ENCODE peak calls at places on chromosomes 13 and 19, in seven cellular contexts. D is cardiac muscle cell; F is activated naive CD4-positive, alpha-beta T cell; Y is posterior cingulate gyrus; Q is RWPE2; U is stimulated activated CD4-positive, alpha-beta T cell treated with anti-CD3 and anti-CD28 coated beads, Interleukin-1b, Interleukin-23, amount 100 ng/mL, for 24 hours; T is GF-D8. R is an unnamed sample.
A peak's percentile ranks its signal among the peaks of the same experiment; 100 is the strongest.

GRCh38 chr13:113493315-113493951 is 2.9 kb upstream of the DCUN1D2 start:
- DNase-seq in D (no peak), F (no peak), Y (no peak), Q (no peak), U (no peak), T (peak; percentile 63), R (peak; percentile 99)

GRCh38 chr13:26980099-26981031 is 191.2 kb downstream of the USP12 start:
- DNase-seq in D (no peak), F (no peak), Y (no peak), Q (no peak), U (no peak), T (no peak), R (no peak)

GRCh38 chr19:29715695-29716581 is 877 bp upstream of the C19orf12 start:
- DNase-seq in D (no peak), F (no peak), Y (no peak), Q (no peak), U (no peak), T (peak; percentile 4), R (peak; percentile 25)

GRCh38 chr13:95834134-95834765 is 157.3 kb downstream of the DNAJC3 start:
- DNase-seq in D (peak; percentile 70), F (peak; percentile 9), Y (peak; percentile 68), Q (no peak), U (peak; percentile 47), T (peak; percentile 16), R (peak; percentile 64)

GRCh38 chr13:37127706-37128241 is 22.3 kb upstream of the CSNK1A1L start:
- DNase-seq in D (no peak), F (no peak), Y (peak; percentile 15), Q (no peak), U (no peak), T (no peak), R (peak; percentile 34)

GRCh38 chr19:40599331-40600085 is 1.7 kb upstream of the LTBP4 start:
- DNase-seq in D (no peak), F (no peak), Y (no peak), Q (no peak), U (no peak), T (no peak), R (no peak)

GRCh38 chr13:112481458-112481857 is 105.3 kb downstream of the SPACA7 start:
- DNase-seq in D (no peak), F (no peak), Y (no peak), Q (no peak), U (no peak), T (no peak), R (peak; percentile 6)

GRCh38 chr13:82370306-82370705 is 1512.0 kb downstream of the SLITRK1 start:
- DNase-seq in D (no peak), F (no peak), Y (no peak), Q (no peak), U (no peak), T (no peak), R (peak; percentile 14)

GRCh38 chr13:83386609-83387008 is 495.7 kb downstream of the SLITRK1 start:
- DNase-seq in D (no peak), F (no peak), Y (no peak), Q (no peak), U (no peak), T (no peak), R (no peak)

GRCh38 chr13:87398047-87398446 is 273.1 kb upstream of the SLITRK5 start:
- DNase-seq in D (no peak), F (no peak), Y (no peak), Q (no peak), U (no peak), T (no peak), R (no peak)

GRCh38 chr19:49362048-49362925 is at the start of gene TEAD2:
- DNase-seq in D (peak; percentile 83), F (no peak), Y (no peak), Q (no peak), U (no peak), T (no peak), R (no peak)

GRCh38 chr13:52411629-52412028 is 5.7 kb upstream of the THSD1 start:
- DNase-seq in D (no peak), F (no peak), Y (no peak), Q (no peak), U (no peak), T (no peak), R (peak; percentile 97)

GRCh38 chr13:20461860-20462532 is 63.7 kb downstream of the CRYL1 start:
- DNase-seq in D (peak; percentile 73), F (no peak), Y (no peak), Q (no peak), U (no peak), T (no peak), R (peak; percentile 75)

GRCh38 chr19:10809693-10810285 is 26.2 kb downstream of the TMED1 start:
- DNase-seq in D (no peak), F (no peak), Y (no peak), Q (no peak), U (no peak), T (peak; percentile 1), R (no peak)

GRCh38 chr19:610071-610800 is 20.6 kb downstream of the HCN2 start:
- DNase-seq in D (no peak), F (no peak), Y (no peak), Q (no peak), U (no peak), T (peak; percentile 73), R (no peak)

GRCh38 chr19:7874080-7874856 is at the start of gene PRR36:
- DNase-seq in D (peak; percentile 90), F (no peak), Y (no peak), Q (peak; percentile 63), U (no peak), T (no peak), R (no peak)

GRCh38 chr19:34189199-34189916 is 17.1 kb downstream of the LSM14A start:
- DNase-seq in D (no peak), F (no peak), Y (no peak), Q (no peak), U (no peak), T (no peak), R (no peak)

GRCh38 chr13:106101201-106101600 is 434.3 kb downstream of the EFNB2 start:
- DNase-seq in D (no peak), F (no peak), Y (no peak), Q (no peak), U (no peak), T (no peak), R (no peak)

GRCh38 chr19:48966541-48967345 is 1.6 kb downstream of the FTL start:
- DNase-seq in D (no peak), F (no peak), Y (no peak), Q (no peak), U (no peak), T (no peak), R (peak; percentile 23)

GRCh38 chr19:45999653-46000121 is 4.4 kb downstream of the CCDC61 start:
- DNase-seq in D (no peak), F (no peak), Y (peak; percentile 50), Q (no peak), U (no peak), T (no peak), R (no peak)

GRCh38 chr19:42092350-42092749 is 16.4 kb downstream of the ZNF574 start:
- DNase-seq in D (no peak), F (no peak), Y (no peak), Q (no peak), U (no peak), T (peak; percentile 11), R (no peak)

GRCh38 chr13:49315036-49315565 is 67.4 kb downstream of the CDADC1 start:
- DNase-seq in D (no peak), F (no peak), Y (no peak), Q (no peak), U (no peak), T (no peak), R (peak; percentile 24)

GRCh38 chr13:108322206-108322824 is 52.8 kb downstream of the TNFSF13B start:
- DNase-seq in D (peak; percentile 66), F (no peak), Y (no peak), Q (no peak), U (no peak), T (peak; percentile 22), R (peak; percentile 53)